ENCODE peak calls at places on chromosomes 4 and X, in nine cellular contexts. One of them, this sample, is unnamed.

GRCh38 chr4:1981251-1982055 is 27.3 kb downstream of the NELFA start:
- DNase-seq in T-helper 17 cell: no peak
- DNase-seq in RPMI7951: no peak
- DNase-seq in central memory CD4-positive, alpha-beta T cell: no peak
- DNase-seq in NCI-H82: peak
- DNase-seq in mucosa of descending colon: no peak
- DNase-seq in Caki2: peak
- DNase-seq in astrocyte of the hippocampus: peak
- DNase-seq in CD4-positive, alpha-beta memory T cell: no peak
- DNase-seq in this sample: no peak

GRCh38 chr4:5205981-5206380 is 154.7 kb downstream of the STK32B start:
- DNase-seq in T-helper 17 cell: no peak
- DNase-seq in CD4-positive, alpha-beta memory T cell: no peak
- DNase-seq in RPMI7951: no peak
- DNase-seq in Caki2: no peak
- DNase-seq in astrocyte of the hippocampus: no peak
- DNase-seq in NCI-H82: no peak
- DNase-seq in mucosa of descending colon: no peak
- DNase-seq in central memory CD4-positive, alpha-beta T cell: no peak
- DNase-seq in this sample: no peak

GRCh38 chr4:36255575-36255974 is 11.3 kb upstream of the ARAP2 start:
- DNase-seq in astrocyte of the hippocampus: no peak
- DNase-seq in Caki2: no peak
- DNase-seq in central memory CD4-positive, alpha-beta T cell: peak
- DNase-seq in T-helper 17 cell: no peak
- DNase-seq in NCI-H82: no peak
- DNase-seq in mucosa of descending colon: no peak
- DNase-seq in CD4-positive, alpha-beta memory T cell: peak
- DNase-seq in RPMI7951: no peak
- DNase-seq in this sample: no peak

GRCh38 chr4:7141151-7141550 is 51.2 kb upstream of the SORCS2 start:
- DNase-seq in NCI-H82: no peak
- DNase-seq in astrocyte of the hippocampus: no peak
- DNase-seq in T-helper 17 cell: no peak
- DNase-seq in RPMI7951: no peak
- DNase-seq in central memory CD4-positive, alpha-beta T cell: no peak
- DNase-seq in mucosa of descending colon: no peak
- DNase-seq in CD4-positive, alpha-beta memory T cell: no peak
- DNase-seq in Caki2: no peak
- DNase-seq in this sample: no peak

GRCh38 chrX:45200741-45201234 is at the start of gene DIPK2B:
- DNase-seq in NCI-H82: no peak
- DNase-seq in central memory CD4-positive, alpha-beta T cell: no peak
- DNase-seq in RPMI7951: no peak
- DNase-seq in mucosa of descending colon: no peak
- DNase-seq in CD4-positive, alpha-beta memory T cell: no peak
- DNase-seq in T-helper 17 cell: no peak
- DNase-seq in Caki2: no peak
- DNase-seq in astrocyte of the hippocampus: no peak
- DNase-seq in this sample: no peak

GRCh38 chr4:32544846-32545245 is 1824.7 kb downstream of the PCDH7 start:
- DNase-seq in central memory CD4-positive, alpha-beta T cell: no peak
- DNase-seq in astrocyte of the hippocampus: no peak
- DNase-seq in NCI-H82: no peak
- DNase-seq in RPMI7951: no peak
- DNase-seq in T-helper 17 cell: no peak
- DNase-seq in CD4-positive, alpha-beta memory T cell: no peak
- DNase-seq in mucosa of descending colon: no peak
- DNase-seq in Caki2: no peak
- DNase-seq in this sample: no peak

GRCh38 chrX:23902419-23902818 is 5.3 kb downstream of the APOO start:
- DNase-seq in T-helper 17 cell: no peak
- DNase-seq in RPMI7951: peak
- DNase-seq in NCI-H82: peak
- DNase-seq in central memory CD4-positive, alpha-beta T cell: peak
- DNase-seq in mucosa of descending colon: no peak
- DNase-seq in CD4-positive, alpha-beta memory T cell: peak
- DNase-seq in Caki2: peak
- DNase-seq in astrocyte of the hippocampus: peak
- DNase-seq in this sample: peak

GRCh38 chrX:16666541-16666940 is 16.6 kb downstream of the S100G start:
- DNase-seq in RPMI7951: peak
- DNase-seq in T-helper 17 cell: no peak
- DNase-seq in NCI-H82: no peak
- DNase-seq in astrocyte of the hippocampus: peak
- DNase-seq in mucosa of descending colon: no peak
- DNase-seq in central memory CD4-positive, alpha-beta T cell: no peak
- DNase-seq in Caki2: peak
- DNase-seq in CD4-positive, alpha-beta memory T cell: no peak
- DNase-seq in this sample: no peak

GRCh38 chr4:16757080-16757521 is 141.3 kb downstream of the LDB2 start:
- DNase-seq in T-helper 17 cell: no peak
- DNase-seq in mucosa of descending colon: no peak
- DNase-seq in CD4-positive, alpha-beta memory T cell: no peak
- DNase-seq in NCI-H82: no peak
- DNase-seq in RPMI7951: peak
- DNase-seq in astrocyte of the hippocampus: peak
- DNase-seq in central memory CD4-positive, alpha-beta T cell: no peak
- DNase-seq in Caki2: no peak
- DNase-seq in this sample: no peak

GRCh38 chr4:140876597-140877364 is 120.6 kb upstream of the TBC1D9 start:
- DNase-seq in NCI-H82: no peak
- DNase-seq in central memory CD4-positive, alpha-beta T cell: no peak
- DNase-seq in RPMI7951: no peak
- DNase-seq in T-helper 17 cell: no peak
- DNase-seq in astrocyte of the hippocampus: peak
- DNase-seq in Caki2: no peak
- DNase-seq in mucosa of descending colon: no peak
- DNase-seq in CD4-positive, alpha-beta memory T cell: no peak
- DNase-seq in this sample: no peak

GRCh38 chr4:56026596-56026995 is 77.9 kb downstream of the CEP135 start:
- DNase-seq in RPMI7951: peak
- DNase-seq in T-helper 17 cell: no peak
- DNase-seq in central memory CD4-positive, alpha-beta T cell: no peak
- DNase-seq in mucosa of descending colon: no peak
- DNase-seq in Caki2: peak
- DNase-seq in NCI-H82: peak
- DNase-seq in CD4-positive, alpha-beta memory T cell: no peak
- DNase-seq in astrocyte of the hippocampus: peak
- DNase-seq in this sample: no peak

GRCh38 chr4:6878451-6879059 is 31.1 kb upstream of the TBC1D14 start:
- DNase-seq in CD4-positive, alpha-beta memory T cell: no peak
- DNase-seq in RPMI7951: no peak
- DNase-seq in NCI-H82: no peak
- DNase-seq in astrocyte of the hippocampus: peak
- DNase-seq in T-helper 17 cell: no peak
- DNase-seq in Caki2: no peak
- DNase-seq in central memory CD4-positive, alpha-beta T cell: no peak
- DNase-seq in mucosa of descending colon: no peak
- DNase-seq in this sample: no peak

GRCh38 chrX:108699368-108699767 is 37.0 kb downstream of the IRS4 start:
- DNase-seq in central memory CD4-positive, alpha-beta T cell: no peak
- DNase-seq in RPMI7951: peak
- DNase-seq in mucosa of descending colon: no peak
- DNase-seq in astrocyte of the hippocampus: peak
- DNase-seq in CD4-positive, alpha-beta memory T cell: no peak
- DNase-seq in T-helper 17 cell: no peak
- DNase-seq in Caki2: peak
- DNase-seq in NCI-H82: peak
- DNase-seq in this sample: peak

GRCh38 chr4:13559414-13559813 is 15.1 kb upstream of the NKX3-2 start:
- DNase-seq in central memory CD4-positive, alpha-beta T cell: no peak
- DNase-seq in NCI-H82: no peak
- DNase-seq in Caki2: no peak
- DNase-seq in CD4-positive, alpha-beta memory T cell: no peak
- DNase-seq in mucosa of descending colon: no peak
- DNase-seq in T-helper 17 cell: no peak
- DNase-seq in astrocyte of the hippocampus: peak
- DNase-seq in RPMI7951: peak
- DNase-seq in this sample: no peak

GRCh38 chr4:181662383-181662782 is 580.8 kb upstream of the TENM3 start:
- DNase-seq in Caki2: no peak
- DNase-seq in astrocyte of the hippocampus: peak
- DNase-seq in NCI-H82: no peak
- DNase-seq in mucosa of descending colon: no peak
- DNase-seq in T-helper 17 cell: no peak
- DNase-seq in RPMI7951: peak
- DNase-seq in central memory CD4-positive, alpha-beta T cell: no peak
- DNase-seq in CD4-positive, alpha-beta memory T cell: no peak
- DNase-seq in this sample: no peak

GRCh38 chr4:113697429-113697828 is 64.1 kb downstream of the CAMK2D start:
- DNase-seq in RPMI7951: no peak
- DNase-seq in Caki2: no peak
- DNase-seq in astrocyte of the hippocampus: no peak
- DNase-seq in CD4-positive, alpha-beta memory T cell: no peak
- DNase-seq in NCI-H82: no peak
- DNase-seq in central memory CD4-positive, alpha-beta T cell: no peak
- DNase-seq in mucosa of descending colon: no peak
- DNase-seq in T-helper 17 cell: no peak
- DNase-seq in this sample: no peak

GRCh38 chr4:18636001-18636680 is 614.6 kb upstream of the LCORL start:
- DNase-seq in RPMI7951: no peak
- DNase-seq in CD4-positive, alpha-beta memory T cell: no peak
- DNase-seq in Caki2: no peak
- DNase-seq in astrocyte of the hippocampus: no peak
- DNase-seq in NCI-H82: no peak
- DNase-seq in T-helper 17 cell: no peak
- DNase-seq in central memory CD4-positive, alpha-beta T cell: no peak
- DNase-seq in mucosa of descending colon: no peak
- DNase-seq in this sample: no peak

This sample was measured in NCI-H524.